ENCODE peak calls at places on chromosomes 6 and 20, in nine cellular contexts. A is transverse colon; N is upper lobe of right lung; Z is GM23248; O is ovary; B is epithelial cell of prostate; W is effector memory CD4-positive, alpha-beta T cell; X is GM23338; S is left ventricle myocardium inferior. H is an unnamed sample.

GRCh38 chr6:39029156-39030011 is 19.2 kb upstream of the GLP1R start:
- DNase-seq in A (peak; percentile 31), N (no peak), Z (peak; percentile 44), O (no peak), B (no peak), W (no peak), X (peak; percentile 80), S (no peak), H (no peak)

GRCh38 chr6:134521116-134521501 is 203.2 kb upstream of the SGK1 start:
- DNase-seq in A (no peak), N (no peak), Z (no peak), O (no peak), B (no peak), W (no peak), X (no peak), S (no peak), H (no peak)

GRCh38 chr6:84428300-84428907 is 201.0 kb upstream of the CEP162 start:
- DNase-seq in A (peak; percentile 11), N (peak; percentile 69), Z (peak; percentile 76), O (no peak), B (no peak), W (no peak), X (peak; percentile 78), S (peak; percentile 49), H (peak; percentile 80)

GRCh38 chr20:13453367-13453766 is 185.4 kb downstream of the TASP1 start:
- DNase-seq in A (no peak), N (no peak), Z (no peak), O (no peak), B (no peak), W (no peak), X (no peak), S (no peak), H (no peak)

GRCh38 chr20:235891-236290 is 8.8 kb downstream of the DEFB129 start:
- DNase-seq in A (no peak), N (no peak), Z (peak; percentile 22), O (no peak), B (peak; percentile 8), W (no peak), X (no peak), S (no peak), H (no peak)

GRCh38 chr6:31728767-31729514 is at the start of gene DDAH2:
- DNase-seq in A (peak; percentile 33), N (no peak), Z (no peak), O (peak; percentile 62), B (no peak), W (no peak), X (no peak), S (no peak), H (no peak)

GRCh38 chr20:16178671-16179070 is 394.6 kb downstream of the KIF16B start:
- DNase-seq in A (no peak), N (no peak), Z (no peak), O (no peak), B (no peak), W (no peak), X (no peak), S (no peak), H (no peak)

GRCh38 chr6:17001188-17001587 is 100.7 kb upstream of the STMND1 start:
- DNase-seq in A (no peak), N (no peak), Z (peak; percentile 56), O (no peak), B (no peak), W (no peak), X (no peak), S (no peak), H (no peak)

GRCh38 chr20:53003420-53003819 is 31.3 kb downstream of the TSHZ2 start:
- DNase-seq in A (no peak), N (no peak), Z (peak; percentile 64), O (no peak), B (no peak), W (no peak), X (no peak), S (no peak), H (no peak)

GRCh38 chr20:22620342-22620741 is 36.0 kb upstream of the FOXA2 start:
- DNase-seq in A (no peak), N (no peak), Z (no peak), O (no peak), B (no peak), W (no peak), X (peak; percentile 32), S (no peak), H (no peak)

GRCh38 chr6:106973018-106973840 is 1.3 kb downstream of the CD24 start:
- DNase-seq in A (peak; percentile 46), N (peak; percentile 65), Z (no peak), O (no peak), B (no peak), W (no peak), X (peak; percentile 66), S (no peak), H (no peak)

GRCh38 chr6:149242883-149243282 is 74.6 kb upstream of the TAB2 start:
- DNase-seq in A (no peak), N (no peak), Z (no peak), O (no peak), B (no peak), W (no peak), X (no peak), S (no peak), H (no peak)

GRCh38 chr6:30061766-30062458 is 847 bp downstream of the POLR1H start:
- DNase-seq in A (peak; percentile 45), N (no peak), Z (peak; percentile 57), O (peak; percentile 20), B (no peak), W (no peak), X (peak; percentile 23), S (no peak), H (no peak)

GRCh38 chr20:34980543-34981213 is 25.0 kb downstream of the MYH7B start:
- DNase-seq in A (peak; percentile 59), N (no peak), Z (no peak), O (no peak), B (no peak), W (no peak), X (peak; percentile 50), S (peak; percentile 61), H (no peak)

GRCh38 chr6:81988446-81988845 is 236.0 kb upstream of the TENT5A start:
- DNase-seq in A (no peak), N (no peak), Z (no peak), O (no peak), B (no peak), W (no peak), X (no peak), S (no peak), H (no peak)

GRCh38 chr20:57103146-57103800 is 163.2 kb downstream of the BMP7 start:
- DNase-seq in A (no peak), N (no peak), Z (no peak), O (no peak), B (no peak), W (no peak), X (no peak), S (no peak), H (no peak)

GRCh38 chr20:33474097-33474846 is 15.6 kb upstream of the CBFA2T2 start:
- DNase-seq in A (no peak), N (no peak), Z (no peak), O (no peak), B (no peak), W (no peak), X (no peak), S (no peak), H (no peak)

DNA sequence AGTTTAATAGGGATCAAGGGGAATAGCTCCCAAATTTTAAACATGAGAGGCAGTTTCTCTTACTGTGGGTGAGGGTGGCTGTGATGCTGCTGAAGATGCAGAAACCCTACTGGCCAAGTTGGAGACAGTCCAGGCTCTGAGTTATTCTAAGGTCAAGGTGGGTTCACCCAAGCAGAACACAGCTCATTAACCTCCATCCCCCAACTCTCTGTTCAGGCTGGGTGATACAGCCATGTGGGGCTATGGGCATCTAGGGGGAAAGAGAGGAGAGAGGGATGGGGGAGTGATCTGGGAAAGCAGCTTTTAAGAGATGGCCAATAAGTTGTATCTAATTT is 18.9 kb upstream of the TRAM2 start:
- DNase-seq in A (no peak), N (no peak), Z (no peak), O (no peak), B (no peak), W (no peak), X (peak; percentile 16), S (no peak), H (no peak)
- H3K27ac ChIP-seq in A (peak overlapping the region; percentile 73), N (peak overlapping the region; percentile 52), Z (peak overlapping the region; percentile 96), O (no peak overlapping the region), B (no peak overlapping the region), W (no peak overlapping the region), X (no peak overlapping the region), S (peak overlapping the region; percentile 63), H (peak overlapping the region; percentile 70)

DNA sequence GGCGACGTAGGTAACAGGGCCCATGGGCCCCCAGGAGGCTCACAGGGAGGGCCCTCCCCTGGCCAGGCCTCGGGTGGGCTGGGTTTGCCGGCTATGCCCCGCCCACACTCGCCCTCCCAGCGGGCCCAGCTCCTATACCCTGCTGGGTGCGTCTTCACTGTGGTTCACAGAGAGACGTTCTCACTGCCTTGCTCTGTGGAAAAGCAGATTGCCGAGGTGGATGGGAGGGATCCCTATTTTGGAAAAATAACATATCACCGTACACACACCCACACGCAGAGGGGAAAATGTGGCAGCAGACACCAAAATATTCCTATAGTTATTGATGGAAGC is 49.6 kb downstream of the TMEM242 start:
- DNase-seq in A (peak; percentile 62), N (no peak), Z (peak; percentile 48), O (peak; percentile 57), B (no peak), W (peak; percentile 55), X (peak; percentile 43), S (peak; percentile 39), H (no peak)
- H3K27ac ChIP-seq in A (peak overlapping the region; percentile 83), N (no peak overlapping the region), Z (no peak overlapping the region), O (no peak overlapping the region), B (no peak overlapping the region), W (peak overlapping the region; percentile 88), X (no peak overlapping the region), S (peak overlapping the region; percentile 90), H (peak overlapping the region; percentile 80)

DNA sequence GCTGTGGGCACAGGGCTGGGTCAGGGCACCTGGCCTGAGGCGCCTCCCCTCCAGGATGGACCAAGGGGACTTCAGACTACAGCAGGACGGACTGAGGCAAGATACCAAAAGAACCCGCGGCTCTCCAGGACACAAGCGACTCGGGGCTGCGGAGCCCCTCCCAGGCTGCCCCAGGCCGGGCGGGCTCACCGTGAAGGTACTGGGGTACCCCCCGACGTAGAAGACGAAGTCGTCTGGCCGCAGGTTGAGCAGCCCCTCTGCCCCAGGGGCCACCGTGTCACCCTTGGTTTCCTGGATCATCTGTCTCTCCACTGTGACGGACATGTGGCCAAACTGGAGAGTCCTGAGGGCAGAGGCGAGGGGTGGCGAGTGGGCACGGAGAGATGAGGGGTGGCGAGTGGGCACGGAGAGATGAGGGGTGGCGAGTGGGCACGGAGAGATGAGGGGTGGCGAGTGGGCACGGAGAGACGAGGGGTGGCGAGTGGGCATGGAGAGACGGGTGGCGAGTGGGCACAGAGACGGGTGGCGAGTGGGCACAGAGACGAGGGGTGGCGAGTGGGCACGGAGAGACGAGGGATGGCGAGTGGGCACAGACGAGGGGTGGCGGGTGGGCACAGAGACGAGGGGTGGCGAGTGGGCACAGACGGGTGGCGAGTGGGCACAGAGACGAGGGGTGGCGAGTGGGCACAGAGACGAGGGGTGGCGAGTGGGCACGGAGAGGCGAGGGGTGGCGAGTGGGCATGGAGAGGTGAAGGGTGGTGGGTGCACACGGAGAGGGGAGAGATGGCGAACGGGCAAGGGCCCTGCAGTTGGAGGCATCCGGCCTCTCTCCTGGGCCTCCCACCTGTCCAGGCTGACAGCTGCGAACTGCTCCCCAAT is 10.9 kb downstream of the ADRM1 start:
- DNase-seq in A (no peak), N (no peak), Z (no peak), O (no peak), B (no peak), W (no peak), X (no peak), S (no peak), H (no peak)
- H3K27ac ChIP-seq in A (no peak overlapping the region), N (no peak overlapping the region), Z (no peak overlapping the region), O (no peak overlapping the region), B (no peak overlapping the region), W (no peak overlapping the region), X (no peak overlapping the region), S (no peak overlapping the region), H (no peak overlapping the region)

GRCh38 chr20:25273046-25273445 is 25.2 kb downstream of the PYGB start:
- DNase-seq in A (peak; percentile 3), N (peak; percentile 32), Z (no peak), O (peak; percentile 12), B (no peak), W (no peak), X (no peak), S (peak; percentile 14), H (no peak)
- H3K27ac ChIP-seq in A (peak overlapping the region; percentile 43), N (no peak overlapping the region), Z (no peak overlapping the region), O (no peak overlapping the region), B (no peak overlapping the region), W (no peak overlapping the region), X (no peak overlapping the region), S (peak overlapping the region; percentile 87), H (no peak overlapping the region)